ENCODE peak calls at places on chromosomes 7 and 10, in six cellular contexts. K, C, R, W, Z and B are unnamed samples.

GRCh38 chr10:3948843-3949242 is 163.8 kb upstream of the KLF6 start:
- DNase-seq in K (no peak), C (peak; percentile 88), R (no peak), W (no peak), Z (no peak), B (no peak)

GRCh38 chr7:151732834-151733585 is 143.9 kb downstream of the PRKAG2 start:
- DNase-seq in K (no peak), C (no peak), R (peak; percentile 43), W (no peak), Z (no peak), B (no peak)

GRCh38 chr10:132036153-132036886 is 29.4 kb upstream of the JAKMIP3 start:
- DNase-seq in K (no peak), C (no peak), R (peak; percentile 73), W (no peak), Z (no peak), B (no peak)

GRCh38 chr10:27285093-27285492 is 44.5 kb upstream of the ACBD5 start:
- DNase-seq in K (no peak), C (peak; percentile 45), R (no peak), W (no peak), Z (no peak), B (no peak)

GRCh38 chr10:12534824-12535223 is 185.5 kb downstream of the CAMK1D start:
- DNase-seq in K (no peak), C (peak; percentile 43), R (no peak), W (no peak), Z (no peak), B (no peak)

GRCh38 chr7:134619627-134620331 is 26.9 kb upstream of the BPGM start:
- DNase-seq in K (peak; percentile 99), C (peak; percentile 90), R (no peak), W (peak; percentile 79), Z (no peak), B (no peak)

GRCh38 chr10:98881789-98882188 is 353.9 kb downstream of the HPSE2 start:
- DNase-seq in K (no peak), C (no peak), R (no peak), W (no peak), Z (no peak), B (no peak)

GRCh38 chr7:152866791-152867481 is 107.4 kb downstream of the ACTR3B start:
- DNase-seq in K (no peak), C (no peak), R (peak; percentile 88), W (no peak), Z (no peak), B (no peak)

GRCh38 chr10:3290550-3290949 is 118.0 kb upstream of the PITRM1 start:
- DNase-seq in K (no peak), C (no peak), R (no peak), W (no peak), Z (no peak), B (no peak)

GRCh38 chr10:128150045-128150493 is 23.8 kb upstream of the MKI67 start:
- DNase-seq in K (no peak), C (peak; percentile 69), R (peak; percentile 90), W (peak; percentile 4), Z (peak; percentile 97), B (peak; percentile 19)

GRCh38 chr10:36023939-36024338 is 381.8 kb upstream of the FZD8 start:
- DNase-seq in K (peak; percentile 71), C (peak; percentile 100), R (no peak), W (peak; percentile 86), Z (no peak), B (peak; percentile 57)

GRCh38 chr10:79943871-79944270 is 5.0 kb downstream of the SFTPD start:
- DNase-seq in K (no peak), C (no peak), R (no peak), W (no peak), Z (no peak), B (no peak)

GRCh38 chr7:101575731-101576130 is 53.4 kb downstream of the MYL10 start:
- DNase-seq in K (no peak), C (no peak), R (no peak), W (no peak), Z (no peak), B (no peak)

GRCh38 chr7:106284516-106285050 is at the start of gene NAMPT:
- DNase-seq in K (no peak), C (peak; percentile 36), R (no peak), W (no peak), Z (peak; percentile 58), B (no peak)

GRCh38 chr10:24873281-24873683 is 79.1 kb downstream of the PRTFDC1 start:
- DNase-seq in K (peak; percentile 93), C (no peak), R (no peak), W (peak; percentile 89), Z (no peak), B (peak; percentile 88)

GRCh38 chr10:117666965-117667364 is 124.4 kb downstream of the EMX2 start:
- DNase-seq in K (no peak), C (no peak), R (no peak), W (no peak), Z (no peak), B (no peak)

GRCh38 chr7:111357691-111358090 is 204.6 kb downstream of the IMMP2L start:
- DNase-seq in K (peak; percentile 55), C (peak; percentile 71), R (no peak), W (no peak), Z (no peak), B (peak; percentile 1)

GRCh38 chr7:35722054-35722849 is 27.3 kb upstream of the HERPUD2 start:
- DNase-seq in K (no peak), C (no peak), R (no peak), W (no peak), Z (no peak), B (no peak)

GRCh38 chr7:107201795-107202450 is 33.1 kb downstream of the HBP1 start:
- DNase-seq in K (peak; percentile 22), C (peak; percentile 80), R (no peak), W (no peak), Z (peak; percentile 28), B (no peak)

GRCh38 chr7:153446490-153446889 is 605.7 kb upstream of the DPP6 start:
- DNase-seq in K (no peak), C (no peak), R (no peak), W (no peak), Z (no peak), B (no peak)

GRCh38 chr7:45457591-45457990 is 116.6 kb upstream of the ADCY1 start:
- DNase-seq in K (no peak), C (no peak), R (no peak), W (no peak), Z (no peak), B (no peak)

GRCh38 chr10:34816067-34817002 is 1.2 kb upstream of the PARD3 start:
- DNase-seq in K (no peak), C (peak; percentile 70), R (no peak), W (no peak), Z (peak; percentile 24), B (no peak)

GRCh38 chr10:118307237-118307636 is 34.9 kb downstream of the FAM204A start:
- DNase-seq in K (no peak), C (no peak), R (no peak), W (no peak), Z (no peak), B (peak; percentile 4)

GRCh38 chr10:69801094-69801433 is 642 bp upstream of the COL13A1 start:
- DNase-seq in K (peak; percentile 30), C (peak; percentile 92), R (no peak), W (no peak), Z (peak; percentile 75), B (no peak)

GRCh38 chr7:35430547-35431153 is 176.8 kb upstream of the TBX20 start:
- DNase-seq in K (no peak), C (peak; percentile 52), R (no peak), W (no peak), Z (no peak), B (no peak)

GRCh38 chr7:129739427-129739826 is 127.9 kb downstream of the NRF1 start:
- DNase-seq in K (peak; percentile 80), C (peak; percentile 84), R (no peak), W (no peak), Z (no peak), B (no peak)

GRCh38 chr10:128549192-128549591 is 423.0 kb upstream of the MKI67 start:
- DNase-seq in K (no peak), C (no peak), R (no peak), W (no peak), Z (no peak), B (no peak)

GRCh38 chr10:75456122-75456521 is 24.7 kb downstream of the LRMDA start:
- DNase-seq in K (no peak), C (no peak), R (no peak), W (no peak), Z (no peak), B (no peak)

GRCh38 chr7:43808410-43808809 is 49.9 kb downstream of the BLVRA start:
- DNase-seq in K (no peak), C (no peak), R (no peak), W (no peak), Z (no peak), B (no peak)

GRCh38 chr10:88080213-88080612 is 216.8 kb downstream of the PTEN start:
- DNase-seq in K (peak; percentile 14), C (no peak), R (no peak), W (no peak), Z (peak; percentile 54), B (peak; percentile 24)

GRCh38 chr10:653991-654646 is 35.3 kb downstream of the DIP2C start:
- DNase-seq in K (no peak), C (no peak), R (no peak), W (no peak), Z (no peak), B (no peak)

GRCh38 chr10:21993360-21994001 is 10.0 kb downstream of the DNAJC1 start:
- DNase-seq in K (peak; percentile 33), C (peak; percentile 61), R (no peak), W (no peak), Z (peak; percentile 15), B (no peak)
- TF ChIP-seq CTCF in K (peak; percentile 85), C (peak; percentile 63), R (peak; percentile 92), W (peak; percentile 32), Z (peak; percentile 8), B (peak; percentile 36)

DNA sequence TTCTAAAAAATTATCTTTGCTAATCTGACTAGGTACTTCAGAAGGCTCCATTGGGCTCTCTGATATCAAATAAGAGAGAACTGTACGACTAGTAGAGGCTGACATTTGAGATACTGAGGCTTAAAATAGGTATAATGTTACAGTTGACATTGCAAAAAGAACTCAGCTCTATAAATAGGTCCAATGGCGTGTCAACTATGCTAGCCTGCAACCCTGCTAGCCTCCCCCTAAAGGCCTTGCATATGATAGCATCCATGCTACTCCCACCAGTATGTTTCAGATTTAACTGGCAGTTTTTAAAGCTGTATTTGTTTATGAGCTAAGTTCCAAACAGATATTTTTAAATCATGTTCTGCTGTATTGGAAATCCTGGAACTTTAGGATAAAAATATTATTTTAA is at the start of gene PPP1R3A:
- DNase-seq in K (no peak), C (no peak), R (no peak), W (no peak), Z (no peak), B (no peak)
- TF ChIP-seq CTCF in K (no peak), C (no peak), R (peak; percentile 53), W (no peak), Z (no peak), B (no peak)

GRCh38 chr10:100516847-100517246 is 2.8 kb downstream of the SEC31B start:
- DNase-seq in K (peak; percentile 13), C (no peak), R (no peak), W (no peak), Z (no peak), B (no peak)
- TF ChIP-seq CTCF in K (peak; percentile 58), C (peak; percentile 30), R (peak; percentile 54), W (peak; percentile 17), Z (no peak), B (no peak)

DNA sequence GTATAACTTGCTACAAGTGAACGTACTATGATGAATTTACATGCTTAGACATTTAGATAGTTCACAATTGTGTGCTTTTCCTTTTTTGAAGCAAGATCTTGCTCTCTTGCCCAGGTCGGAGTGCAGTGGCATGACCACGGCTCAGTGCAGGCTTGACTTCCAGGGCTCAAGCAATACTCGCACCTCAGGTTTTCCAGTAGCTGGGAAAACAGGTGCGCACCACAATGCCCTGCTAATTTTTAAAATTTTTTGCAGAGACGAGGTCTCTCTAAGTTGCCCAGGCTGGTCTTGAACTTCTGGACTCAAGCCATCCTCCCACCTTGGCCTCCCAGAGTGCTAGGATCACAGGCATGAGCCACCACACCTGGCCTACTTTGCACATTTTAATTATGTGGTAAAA is 1.8 kb downstream of the GPR15LG start:
- DNase-seq in K (no peak), C (no peak), R (no peak), W (no peak), Z (no peak), B (no peak)
- TF ChIP-seq CTCF in K (no peak), C (no peak), R (no peak), W (no peak), Z (no peak), B (no peak)